ENCODE peak calls at places on chromosomes 3 and 15, in ten cellular contexts. S is heart right ventricle; M is central memory CD8-positive, alpha-beta T cell; B is cerebellum; Z is T-helper 2 cell; X is PC-3; J is endothelial cell; L is left lobe of liver; R is GDM1; I is COR-L47. P is an unnamed sample.

GRCh38 chr15:48572823-48573222 is 72.7 kb downstream of the FBN1 start:
- DNase-seq in R (no peak), M (no peak), Z (no peak), X (no peak), B (no peak), I (no peak), J (no peak), S (no peak), L (no peak), P (no peak)

GRCh38 chr15:65069179-65069578 is 1.4 kb upstream of the RASL12 start:
- DNase-seq in Z (no peak), J (no peak), R (no peak), I (no peak), B (no peak), L (no peak), M (no peak), X (no peak), S (no peak), P (no peak)

GRCh38 chr15:55573224-55573623 is 14.9 kb downstream of the PYGO1 start:
- DNase-seq in L (no peak), J (no peak), Z (no peak), I (no peak), R (no peak), S (no peak), B (no peak), M (no peak), X (no peak), P (no peak)

GRCh38 chr15:99431661-99432091 is 134.1 kb upstream of the MEF2A start:
- DNase-seq in S (no peak), M (no peak), X (no peak), R (no peak), I (no peak), J (no peak), B (no peak), L (no peak), Z (no peak), P (no peak)

GRCh38 chr3:71018794-71019193 is 564.7 kb downstream of the FOXP1 start:
- DNase-seq in M (no peak), R (no peak), X (no peak), Z (no peak), I (no peak), S (no peak), B (no peak), J (no peak), L (no peak), P (no peak)

GRCh38 chr3:184970186-184970585 is 158.2 kb downstream of the VPS8 start:
- DNase-seq in R (no peak), I (no peak), M (no peak), B (no peak), L (no peak), S (no peak), Z (no peak), J (no peak), X (peak), P (no peak)

GRCh38 chr15:35818846-35819245 is 272.9 kb upstream of the DPH6 start:
- DNase-seq in Z (no peak), B (no peak), I (no peak), M (no peak), J (no peak), R (no peak), S (no peak), X (no peak), L (no peak), P (no peak)

GRCh38 chr15:50116477-50116876 is 2.6 kb downstream of the ATP8B4 start:
- DNase-seq in R (peak), S (no peak), I (no peak), Z (no peak), L (no peak), J (peak), M (no peak), B (no peak), X (peak), P (no peak)

GRCh38 chr3:108241146-108241545 is 18.9 kb upstream of the IFT57 start:
- DNase-seq in X (no peak), L (no peak), J (no peak), S (no peak), M (no peak), Z (no peak), I (no peak), B (no peak), R (no peak), P (no peak)